ENCODE peak calls at places on chromosome 17, in five cellular contexts. U, J, L, D and B are unnamed samples.

GRCh38 chr17:80474933-80475915 is 1.2 kb downstream of the NPTX1 start:
- DNase-seq in U (peak; percentile 80), J (no peak), L (no peak), D (no peak), B (no peak)

GRCh38 chr17:67272312-67273050 is 27.5 kb upstream of the HELZ start:
- DNase-seq in U (peak; percentile 86), J (no peak), L (no peak), D (no peak), B (no peak)

GRCh38 chr17:957856-958421 is 21.6 kb downstream of the NXN start:
- DNase-seq in U (no peak), J (peak; percentile 69), L (no peak), D (no peak), B (no peak)

GRCh38 chr17:39867891-39868553 is at the start of gene ZPBP2:
- DNase-seq in U (peak; percentile 49), J (no peak), L (no peak), D (no peak), B (no peak)

GRCh38 chr17:78140169-78141051 is 5.8 kb upstream of the C17orf99 start:
- DNase-seq in U (peak; percentile 100), J (peak; percentile 90), L (peak; percentile 82), D (peak; percentile 86), B (peak; percentile 90)

GRCh38 chr17:79631640-79632431 is 21.0 kb upstream of the RBFOX3 start:
- DNase-seq in U (peak; percentile 36), J (no peak), L (no peak), D (no peak), B (peak; percentile 32)

GRCh38 chr17:9107527-9107926 is 86.2 kb downstream of the NTN1 start:
- DNase-seq in U (peak; percentile 39), J (no peak), L (no peak), D (no peak), B (no peak)

GRCh38 chr17:40564883-40565744 is at the start of gene CCR7:
- DNase-seq in U (peak; percentile 76), J (no peak), L (no peak), D (peak; percentile 77), B (no peak)

GRCh38 chr17:58060596-58061191 is 22.5 kb upstream of the DYNLL2 start:
- DNase-seq in U (peak; percentile 58), J (peak; percentile 25), L (no peak), D (no peak), B (no peak)

GRCh38 chr17:78555741-78556401 is 21.3 kb downstream of the DNAH17 start:
- DNase-seq in U (no peak), J (no peak), L (no peak), D (no peak), B (no peak)

GRCh38 chr17:82804442-82805191 is 35.2 kb downstream of the ZNF750 start:
- DNase-seq in U (no peak), J (peak; percentile 94), L (no peak), D (no peak), B (peak; percentile 89)

GRCh38 chr17:81393684-81394376 is 1.4 kb upstream of the BAHCC1 start:
- DNase-seq in U (peak; percentile 100), J (peak; percentile 100), L (peak; percentile 100), D (no peak), B (peak; percentile 100)

GRCh38 chr17:19728114-19728495 is 11.7 kb upstream of the SLC47A2 start:
- DNase-seq in U (peak; percentile 45), J (peak; percentile 92), L (peak; percentile 71), D (no peak), B (peak; percentile 89)

GRCh38 chr17:68576137-68576536 is 25.0 kb downstream of the FAM20A start:
- DNase-seq in U (peak; percentile 49), J (no peak), L (no peak), D (no peak), B (no peak)

GRCh38 chr17:57356722-57357391 is 100.5 kb downstream of the MSI2 start:
- DNase-seq in U (peak; percentile 71), J (no peak), L (no peak), D (no peak), B (no peak)

GRCh38 chr17:66865151-66865550 is 30.2 kb downstream of the CACNG5 start:
- DNase-seq in U (no peak), J (no peak), L (no peak), D (no peak), B (no peak)

GRCh38 chr17:45902892-45903346 is 8.6 kb downstream of the MAPT start:
- DNase-seq in U (no peak), J (no peak), L (no peak), D (no peak), B (no peak)

GRCh38 chr17:33976816-33977215 is 278.3 kb upstream of the CCL2 start:
- DNase-seq in U (peak; percentile 46), J (no peak), L (no peak), D (no peak), B (no peak)

GRCh38 chr17:62869885-62870580 is 61.9 kb upstream of the MARCHF10 start:
- DNase-seq in U (peak; percentile 79), J (no peak), L (no peak), D (no peak), B (no peak)

GRCh38 chr17:77451894-77452852 is 311.4 kb downstream of the SEC14L1 start:
- DNase-seq in U (peak; percentile 92), J (peak; percentile 67), L (no peak), D (no peak), B (peak; percentile 86)